ENCODE peak calls at places on chromosome 9, in eight cellular contexts. Q is HTR-8/SVneo; Z is activated CD8-positive, alpha-beta memory T cell treated with anti-CD3 and anti-CD28 coated beads for 4 hours; E is SK-N-SH; O is omental fat pad; L is NCI-H345; M is Right ventricle myocardium superior; T is astrocyte of the spinal cord. W is an unnamed sample.

GRCh38 chr9:127854169-127854833 is at the start of gene ENG:
- DNase-seq in O (no peak), Z (no peak), M (peak; percentile 92), L (no peak), E (peak; percentile 85), Q (peak; percentile 56), T (peak; percentile 56), W (no peak)

GRCh38 chr9:87137718-87138117 is 190.4 kb upstream of the GAS1 start:
- DNase-seq in E (peak; percentile 41), M (no peak), O (no peak), L (no peak), Z (no peak), Q (no peak), T (no peak), W (no peak)

GRCh38 chr9:1747568-1747967 is 267.6 kb upstream of the SMARCA2 start:
- DNase-seq in O (no peak), Q (no peak), E (no peak), M (no peak), T (no peak), L (peak; percentile 67), Z (no peak), W (no peak)

GRCh38 chr9:99253772-99254431 is 31.8 kb downstream of the SEC61B start:
- DNase-seq in O (no peak), T (no peak), M (no peak), E (no peak), Z (peak; percentile 49), Q (no peak), L (no peak), W (no peak)

GRCh38 chr9:110370316-110370715 is 32.7 kb upstream of the TXNDC8 start:
- DNase-seq in O (no peak), E (no peak), M (no peak), L (no peak), T (peak; percentile 15), Q (peak; percentile 71), Z (no peak), W (peak; percentile 43)

GRCh38 chr9:84371737-84372136 is 31.2 kb upstream of the SLC28A3 start:
- DNase-seq in Q (peak; percentile 63), E (no peak), O (no peak), L (no peak), Z (no peak), M (no peak), T (peak; percentile 66), W (peak; percentile 98)

GRCh38 chr9:16704489-16705111 is 165.9 kb downstream of the BNC2 start:
- DNase-seq in L (no peak), M (peak; percentile 67), T (no peak), Z (no peak), E (peak; percentile 14), O (no peak), Q (no peak), W (peak; percentile 54)

GRCh38 chr9:37251452-37251851 is 131.1 kb downstream of the ZCCHC7 start:
- DNase-seq in M (no peak), O (no peak), L (peak; percentile 63), T (no peak), E (no peak), Z (no peak), Q (no peak), W (no peak)

GRCh38 chr9:14417230-14417629 is 103.3 kb upstream of the NFIB start:
- DNase-seq in M (no peak), Q (no peak), T (no peak), L (no peak), Z (no peak), O (no peak), E (no peak), W (peak; percentile 36)

GRCh38 chr9:3180696-3181048 is 336.8 kb upstream of the PUM3 start:
- DNase-seq in L (no peak), Q (no peak), E (no peak), T (no peak), O (no peak), Z (no peak), M (no peak), W (no peak)

GRCh38 chr9:4579011-4579410 is 83.1 kb upstream of the PLPP6 start:
- DNase-seq in E (no peak), Z (no peak), O (no peak), L (no peak), T (no peak), Q (no peak), M (no peak), W (peak; percentile 9)

GRCh38 chr9:81826541-81826906 is 101.7 kb upstream of the SPATA31D4 start:
- DNase-seq in Z (no peak), O (no peak), T (no peak), E (no peak), L (peak; percentile 43), M (peak; percentile 88), Q (no peak), W (no peak)

GRCh38 chr9:77013186-77013931 is 6.1 kb upstream of the FOXB2 start:
- DNase-seq in Z (no peak), Q (no peak), O (no peak), L (no peak), M (no peak), E (peak; percentile 12), T (no peak), W (no peak)

GRCh38 chr9:93094294-93095204 is 1.5 kb upstream of the CARD19 start:
- DNase-seq in T (no peak), Q (no peak), L (no peak), Z (no peak), M (peak; percentile 81), O (peak; percentile 37), E (no peak), W (no peak)

GRCh38 chr9:127336708-127337352 is 60.1 kb upstream of the SLC2A8 start:
- DNase-seq in L (no peak), E (no peak), T (peak; percentile 96), Z (no peak), O (peak; percentile 56), Q (peak; percentile 56), M (peak; percentile 81), W (peak; percentile 92)

GRCh38 chr9:89080193-89080592 is 88.9 kb downstream of the S1PR3 start:
- DNase-seq in M (peak; percentile 83), O (no peak), L (no peak), Z (no peak), Q (no peak), T (no peak), E (no peak), W (peak; percentile 5)

GRCh38 chr9:118871531-118871930 is 497.7 kb downstream of the BRINP1 start:
- DNase-seq in T (no peak), L (no peak), Q (no peak), O (no peak), M (no peak), E (no peak), Z (no peak), W (no peak)

GRCh38 chr9:7963026-7963425 is 163.4 kb upstream of the DMAC1 start:
- DNase-seq in L (no peak), M (no peak), Q (no peak), T (peak; percentile 9), E (no peak), Z (no peak), O (no peak), W (no peak)